ENCODE peak calls at places on chromosomes 11 and 22, in five cellular contexts. A is foreskin fibroblast, N is cardiac muscle cell, Y is brain microvascular endothelial cell, I is mucosa of descending colon. G is an unnamed sample.
A peak's percentile ranks its signal among the peaks of the same experiment; 100 is the strongest.

GRCh38 chr22:45336971-45337431 is 27.3 kb downstream of the FAM118A start:
- DNase-seq in N (no peak), Y (no peak), A (peak; percentile 41), I (peak; percentile 68), G (no peak)

GRCh38 chr22:50197000-50197800 is 3.6 kb upstream of the SELENOO start:
- DNase-seq in Y (no peak), A (no peak), I (no peak), N (no peak), G (no peak)

GRCh38 chr11:59801981-59802638 is 8.5 kb downstream of the MRPL16 start:
- DNase-seq in N (no peak), A (peak; percentile 53), I (no peak), Y (peak; percentile 2), G (no peak)

GRCh38 chr11:34262601-34263081 is 95.2 kb downstream of the ABTB2 start:
- DNase-seq in N (no peak), Y (no peak), I (no peak), A (peak; percentile 61), G (no peak)

GRCh38 chr11:62514151-62514550 is 32.5 kb downstream of the AHNAK start:
- DNase-seq in Y (no peak), A (peak; percentile 24), I (no peak), N (no peak), G (no peak)

GRCh38 chr22:39703890-39704658 is 133.5 kb downstream of the CACNA1I start:
- DNase-seq in A (no peak), Y (no peak), N (no peak), I (no peak), G (no peak)

GRCh38 chr11:7154881-7155344 is 66.1 kb downstream of the RBMXL2 start:
- DNase-seq in A (peak; percentile 51), Y (no peak), N (peak; percentile 6), I (no peak), G (no peak)

GRCh38 chr11:69924308-69925161 is 105.3 kb upstream of the FGF3 start:
- DNase-seq in N (no peak), A (no peak), Y (no peak), I (no peak), G (no peak)

GRCh38 chr22:46107089-46107664 is 43.1 kb upstream of the PPARA start:
- DNase-seq in Y (no peak), A (peak; percentile 58), N (no peak), I (peak; percentile 78), G (no peak)

GRCh38 chr11:119282495-119282894 is 34.4 kb downstream of the MCAM start:
- DNase-seq in Y (no peak), N (no peak), A (no peak), I (no peak), G (no peak)

DNA sequence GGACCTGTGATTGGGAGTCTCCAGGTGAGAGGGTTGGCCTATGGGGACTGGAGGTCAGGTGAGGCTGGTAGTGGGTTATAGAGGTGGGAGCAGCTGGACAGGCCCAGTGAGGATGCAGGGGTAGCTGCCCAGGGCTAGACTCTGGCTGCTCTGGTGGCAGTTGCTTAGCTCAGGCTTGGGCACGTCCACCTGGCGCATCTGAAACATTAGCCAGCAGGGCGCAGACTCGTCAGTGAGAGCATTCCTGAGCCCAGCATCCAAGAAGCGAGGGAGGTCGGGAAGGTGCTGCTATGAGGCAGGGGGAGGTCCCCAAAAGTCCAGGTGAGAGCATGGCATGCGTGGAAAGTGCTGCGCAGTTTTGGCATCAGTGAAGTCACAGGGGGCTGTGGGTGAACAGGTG is 3.5 kb upstream of the GGT1 start:
- DNase-seq in A (no peak), N (no peak), I (no peak), Y (no peak), G (no peak)
- TF ChIP-seq CTCF in A (no peak), N (no peak), I (no peak), Y (no peak), G (no peak)

DNA sequence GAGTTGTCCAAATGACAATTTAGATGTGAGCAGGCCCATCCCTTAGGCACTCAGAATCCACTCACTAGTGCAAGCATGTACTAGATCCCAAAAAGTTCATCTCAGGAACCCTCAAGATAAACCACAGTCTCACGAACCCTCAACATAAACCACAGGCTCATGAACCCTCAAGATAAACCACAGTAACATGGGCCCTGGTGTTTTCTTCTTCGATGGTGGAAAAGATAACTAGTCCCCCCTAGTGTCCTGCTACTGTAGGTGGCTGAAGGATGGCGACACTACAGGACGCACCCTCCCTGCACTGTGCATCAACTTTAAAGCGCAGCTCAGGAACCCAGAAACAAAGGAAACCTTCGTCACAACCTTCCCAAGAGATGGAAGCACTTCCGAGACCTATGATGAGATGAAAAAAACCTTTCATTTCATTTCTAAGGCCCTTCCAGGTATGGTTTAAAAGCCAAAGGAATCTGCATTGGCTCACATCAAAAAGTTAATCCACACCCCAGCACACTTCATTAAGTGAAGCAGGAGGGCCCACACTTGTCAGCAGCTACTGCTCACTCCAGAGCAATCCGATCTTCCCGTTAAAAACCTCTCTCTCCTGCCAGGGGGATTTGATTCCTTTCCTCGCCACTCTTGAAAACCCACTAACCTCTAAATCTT is 2.4 kb downstream of the LARGE1 start:
- DNase-seq in N (no peak), A (no peak), Y (no peak), I (no peak), G (no peak)
- H3K4me3 ChIP-seq in N (peak overlapping the region; percentile 94), A (no peak overlapping the region), Y (no peak overlapping the region), I (no peak overlapping the region), G (no peak overlapping the region)

GRCh38 chr11:43427971-43428370 is 69.3 kb downstream of the TTC17 start:
- DNase-seq in N (no peak), A (no peak), Y (no peak), I (no peak), G (no peak)
- TF ChIP-seq CTCF in N (no peak), A (no peak), Y (no peak), I (no peak), G (no peak)

GRCh38 chr22:37220543-37220968 is 8.3 kb upstream of the SSTR3 start:
- DNase-seq in A (no peak), Y (no peak), I (no peak), N (no peak), G (no peak)

GRCh38 chr22:37218399-37218770 is 6.1 kb upstream of the SSTR3 start:
- DNase-seq in A (no peak), N (no peak), Y (no peak), I (no peak), G (no peak)

GRCh38 chr22:37221424-37222336 is 9.4 kb upstream of the SSTR3 start:
- DNase-seq in N (no peak), A (no peak), Y (no peak), I (no peak), G (no peak)

GRCh38 chr22:37219534-37219933 is 7.3 kb upstream of the SSTR3 start:
- DNase-seq in I (no peak), N (no peak), A (no peak), Y (no peak), G (no peak)

DNA sequence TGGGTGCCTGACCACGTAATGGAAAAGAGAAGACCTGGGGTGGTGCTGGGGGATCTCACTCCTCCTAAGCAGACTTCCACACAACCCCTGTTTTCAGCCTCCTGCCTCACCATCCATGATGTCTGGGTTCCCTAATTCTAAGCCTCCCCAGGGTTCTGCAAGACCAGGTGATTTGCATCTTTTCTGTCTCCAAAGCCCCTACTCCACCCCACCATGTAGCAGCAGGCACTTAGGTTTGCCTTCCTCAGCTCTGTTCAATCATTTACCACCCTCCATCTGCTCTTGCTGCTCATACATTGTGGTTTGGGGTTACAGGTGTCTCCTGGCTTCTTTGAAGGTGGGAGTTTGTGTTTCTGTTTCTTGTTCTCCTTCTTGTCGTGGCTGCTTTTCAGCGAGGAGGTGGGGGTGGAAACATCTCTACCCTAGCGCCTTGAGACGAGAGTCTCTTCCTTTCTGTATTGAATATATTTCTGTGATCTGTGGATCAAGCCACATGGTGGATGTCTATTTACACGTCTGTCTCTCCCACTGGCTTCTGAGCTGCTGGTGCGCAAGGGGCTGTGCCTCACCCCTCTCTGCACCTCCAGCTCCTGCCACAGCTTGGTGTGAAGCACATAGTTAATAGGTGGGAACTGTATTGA is 6.6 kb upstream of the SSTR3 start:
- DNase-seq in A (no peak), Y (no peak), N (no peak), I (no peak), G (no peak)
- H3K4me3 ChIP-seq in A (no peak overlapping the region), Y (no peak overlapping the region), N (no peak overlapping the region), I (no peak overlapping the region), G (no peak overlapping the region)

GRCh38 chr11:134557571-134558257 is 145.7 kb upstream of the B3GAT1 start:
- DNase-seq in N (no peak), I (no peak), A (no peak), Y (no peak), G (no peak)
- TF ChIP-seq CTCF in N (no peak), I (no peak), A (no peak), Y (no peak), G (no peak)

DNA sequence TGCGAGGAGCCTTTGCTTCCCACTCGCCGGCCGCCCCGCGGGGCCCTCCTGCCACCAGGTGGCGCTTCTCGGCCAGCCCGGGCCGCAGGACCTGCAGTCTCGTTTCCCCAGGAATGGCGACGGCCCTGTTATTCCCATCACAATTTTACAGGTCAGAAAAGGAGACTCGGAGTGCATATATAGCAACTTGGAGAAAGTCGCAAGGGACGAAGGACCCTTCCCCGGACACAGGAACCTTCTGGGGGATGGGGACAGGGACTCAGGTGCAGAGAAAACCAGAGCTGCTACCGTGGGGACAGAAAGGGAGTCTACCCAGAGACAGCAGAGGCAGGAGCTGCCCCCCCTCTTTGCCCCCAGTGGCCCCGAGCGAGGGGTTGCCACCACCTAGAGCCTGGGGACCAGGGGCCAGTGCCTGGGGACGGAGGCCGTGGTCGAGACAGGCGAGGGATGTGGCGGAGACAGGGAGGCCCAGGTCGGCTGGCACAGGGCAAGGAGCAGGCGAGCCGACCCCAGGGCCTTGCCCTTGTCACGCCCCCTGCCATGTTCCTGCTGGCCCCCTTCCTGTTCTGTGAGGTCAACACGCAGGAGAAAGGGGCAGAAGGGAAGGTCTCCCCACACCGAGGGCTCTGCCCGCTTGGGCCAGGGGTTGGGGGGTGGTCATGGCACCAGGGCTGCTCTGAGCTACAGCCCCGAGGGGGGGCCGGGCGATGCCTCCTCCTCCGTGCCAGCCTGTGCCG is 3.5 kb upstream of the KRTAP5-6 start:
- DNase-seq in N (peak; percentile 83), I (peak; percentile 77), Y (peak; percentile 47), A (peak; percentile 87), G (peak; percentile 22)
- H3K4me3 ChIP-seq in N (peak overlapping the region; percentile 15), I (no peak overlapping the region), Y (peak overlapping the region; percentile 37), A (peak overlapping the region; percentile 40), G (peak overlapping the region; percentile 38)

GRCh38 chr22:28600546-28601143 is 79.0 kb downstream of the TTC28 start:
- DNase-seq in I (no peak), A (peak; percentile 72), N (peak; percentile 66), Y (peak; percentile 28), G (peak; percentile 59)
- TF ChIP-seq CTCF in I (no peak), A (peak; percentile 6), N (peak; percentile 32), Y (peak; percentile 15), G (no peak)

GRCh38 chr11:110032957-110033570 is 60.1 kb upstream of the ZC3H12C start:
- DNase-seq in I (no peak), Y (no peak), N (no peak), A (no peak), G (no peak)
- H3K4me3 ChIP-seq in I (no peak overlapping the region), Y (no peak overlapping the region), N (no peak overlapping the region), A (no peak overlapping the region), G (no peak overlapping the region)